ENCODE peak calls at places on chromosomes 13 and 19, in eight cellular contexts. One of them, this sample, is unnamed.

GRCh38 chr13:52711277-52711676 is 28.3 kb downstream of the CNMD start:
- DNase-seq in ovary: no peak
- DNase-seq in endodermal cell: peak
- DNase-seq in activated CD4-positive, alpha-beta T cell treated with anti-CD3 and anti-CD28 coated beads, Interleukin-2, amount 50 U/mL, for 24 hours: no peak
- DNase-seq in CD8-positive, alpha-beta memory T cell: no peak
- DNase-seq in sigmoid colon: no peak
- DNase-seq in fibroblast of gingiva: no peak
- DNase-seq in C1 segment of cervical spinal cord: no peak
- DNase-seq in this sample: no peak

GRCh38 chr13:38950987-38951386 is 39.6 kb downstream of the STOML3 start:
- DNase-seq in fibroblast of gingiva: no peak
- DNase-seq in activated CD4-positive, alpha-beta T cell treated with anti-CD3 and anti-CD28 coated beads, Interleukin-2, amount 50 U/mL, for 24 hours: no peak
- DNase-seq in CD8-positive, alpha-beta memory T cell: no peak
- DNase-seq in ovary: no peak
- DNase-seq in endodermal cell: no peak
- DNase-seq in C1 segment of cervical spinal cord: no peak
- DNase-seq in sigmoid colon: no peak
- DNase-seq in this sample: no peak

GRCh38 chr19:3359850-3360493 is 6.4 kb upstream of the NFIC start:
- DNase-seq in CD8-positive, alpha-beta memory T cell: no peak
- DNase-seq in fibroblast of gingiva: no peak
- DNase-seq in endodermal cell: peak
- DNase-seq in sigmoid colon: no peak
- DNase-seq in ovary: no peak
- DNase-seq in activated CD4-positive, alpha-beta T cell treated with anti-CD3 and anti-CD28 coated beads, Interleukin-2, amount 50 U/mL, for 24 hours: no peak
- DNase-seq in C1 segment of cervical spinal cord: no peak
- DNase-seq in this sample: no peak

GRCh38 chr19:2064788-2065524 is 13.9 kb upstream of the MKNK2 start:
- DNase-seq in ovary: no peak
- DNase-seq in CD8-positive, alpha-beta memory T cell: no peak
- DNase-seq in sigmoid colon: peak
- DNase-seq in fibroblast of gingiva: peak
- DNase-seq in C1 segment of cervical spinal cord: peak
- DNase-seq in endodermal cell: no peak
- DNase-seq in activated CD4-positive, alpha-beta T cell treated with anti-CD3 and anti-CD28 coated beads, Interleukin-2, amount 50 U/mL, for 24 hours: no peak
- DNase-seq in this sample: peak

GRCh38 chr19:2495651-2496316 is 19.9 kb downstream of the GADD45B start:
- DNase-seq in ovary: peak
- DNase-seq in sigmoid colon: peak
- DNase-seq in CD8-positive, alpha-beta memory T cell: no peak
- DNase-seq in fibroblast of gingiva: peak
- DNase-seq in activated CD4-positive, alpha-beta T cell treated with anti-CD3 and anti-CD28 coated beads, Interleukin-2, amount 50 U/mL, for 24 hours: no peak
- DNase-seq in endodermal cell: no peak
- DNase-seq in C1 segment of cervical spinal cord: no peak
- DNase-seq in this sample: peak

GRCh38 chr19:40721936-40722661 is 5.2 kb downstream of the ITPKC start:
- DNase-seq in activated CD4-positive, alpha-beta T cell treated with anti-CD3 and anti-CD28 coated beads, Interleukin-2, amount 50 U/mL, for 24 hours: no peak
- DNase-seq in ovary: no peak
- DNase-seq in fibroblast of gingiva: no peak
- DNase-seq in C1 segment of cervical spinal cord: no peak
- DNase-seq in endodermal cell: no peak
- DNase-seq in CD8-positive, alpha-beta memory T cell: no peak
- DNase-seq in sigmoid colon: no peak
- DNase-seq in this sample: no peak

GRCh38 chr19:41575998-41576397 is at the start of gene CEACAM21:
- DNase-seq in sigmoid colon: no peak
- DNase-seq in activated CD4-positive, alpha-beta T cell treated with anti-CD3 and anti-CD28 coated beads, Interleukin-2, amount 50 U/mL, for 24 hours: peak
- DNase-seq in fibroblast of gingiva: no peak
- DNase-seq in ovary: no peak
- DNase-seq in CD8-positive, alpha-beta memory T cell: no peak
- DNase-seq in C1 segment of cervical spinal cord: no peak
- DNase-seq in endodermal cell: no peak
- DNase-seq in this sample: no peak

GRCh38 chr13:23623394-23623793 is 53.2 kb downstream of the TNFRSF19 start:
- DNase-seq in sigmoid colon: no peak
- DNase-seq in fibroblast of gingiva: no peak
- DNase-seq in endodermal cell: no peak
- DNase-seq in CD8-positive, alpha-beta memory T cell: no peak
- DNase-seq in ovary: no peak
- DNase-seq in activated CD4-positive, alpha-beta T cell treated with anti-CD3 and anti-CD28 coated beads, Interleukin-2, amount 50 U/mL, for 24 hours: no peak
- DNase-seq in C1 segment of cervical spinal cord: no peak
- DNase-seq in this sample: no peak

GRCh38 chr13:64529874-64530485 is 2700.2 kb downstream of the PCDH9 start:
- DNase-seq in endodermal cell: peak
- DNase-seq in ovary: no peak
- DNase-seq in C1 segment of cervical spinal cord: no peak
- DNase-seq in CD8-positive, alpha-beta memory T cell: no peak
- DNase-seq in activated CD4-positive, alpha-beta T cell treated with anti-CD3 and anti-CD28 coated beads, Interleukin-2, amount 50 U/mL, for 24 hours: no peak
- DNase-seq in fibroblast of gingiva: no peak
- DNase-seq in sigmoid colon: no peak
- DNase-seq in this sample: no peak

GRCh38 chr19:16325161-16325527 is 518 bp downstream of the KLF2 start:
- DNase-seq in ovary: no peak
- DNase-seq in C1 segment of cervical spinal cord: no peak
- DNase-seq in CD8-positive, alpha-beta memory T cell: peak
- DNase-seq in fibroblast of gingiva: peak
- DNase-seq in activated CD4-positive, alpha-beta T cell treated with anti-CD3 and anti-CD28 coated beads, Interleukin-2, amount 50 U/mL, for 24 hours: no peak
- DNase-seq in endodermal cell: peak
- DNase-seq in sigmoid colon: peak
- DNase-seq in this sample: peak

This sample was measured in AG10803.